ENCODE peak calls at places on chromosomes 16 and 17, in ten cellular contexts. N is naive thymus-derived CD4-positive, alpha-beta T cell; W is GM04503; K is uterus; S is aorta; P is psoas muscle; H is pancreas; Y is GM12865; R is fibroblast of pulmonary artery; J is heart left ventricle. E is an unnamed sample.

GRCh38 chr16:50469744-50470301 is 78.4 kb upstream of the NKD1 start:
- DNase-seq in N (no peak), W (no peak), K (no peak), S (peak; percentile 58), P (no peak), H (no peak), Y (no peak), R (no peak), J (peak; percentile 34), E (no peak)

GRCh38 chr17:17363638-17364337 is 60.6 kb downstream of the NT5M start:
- DNase-seq in N (no peak), W (no peak), K (peak; percentile 4), S (peak; percentile 39), P (no peak), H (no peak), Y (no peak), R (no peak), J (no peak), E (no peak)

GRCh38 chr17:77845541-77846225 is 112.8 kb upstream of the TNRC6C start:
- DNase-seq in N (no peak), W (no peak), K (no peak), S (peak; percentile 63), P (no peak), H (no peak), Y (no peak), R (no peak), J (no peak), E (no peak)

GRCh38 chr17:31371511-31372097 is 19.9 kb upstream of the RAB11FIP4 start:
- DNase-seq in N (no peak), W (no peak), K (no peak), S (no peak), P (no peak), H (no peak), Y (peak; percentile 40), R (peak; percentile 60), J (no peak), E (no peak)

GRCh38 chr17:79299349-79299748 is 224.7 kb downstream of the ENGASE start:
- DNase-seq in N (no peak), W (no peak), K (no peak), S (no peak), P (no peak), H (no peak), Y (no peak), R (no peak), J (no peak), E (no peak)

GRCh38 chr16:85649978-85650863 is 37.1 kb downstream of the GSE1 start:
- DNase-seq in N (no peak), W (no peak), K (no peak), S (no peak), P (no peak), H (no peak), Y (no peak), R (no peak), J (no peak), E (no peak)

GRCh38 chr17:47615766-47616424 is 33.8 kb upstream of the KPNB1 start:
- DNase-seq in N (peak; percentile 17), W (peak; percentile 8), K (no peak), S (no peak), P (no peak), H (no peak), Y (peak; percentile 51), R (peak; percentile 74), J (no peak), E (peak; percentile 78)

GRCh38 chr16:24974859-24975258 is 40.3 kb downstream of the ARHGAP17 start:
- DNase-seq in N (no peak), W (no peak), K (no peak), S (no peak), P (no peak), H (no peak), Y (no peak), R (no peak), J (no peak), E (no peak)

GRCh38 chr16:49000594-49000993 is 281.0 kb downstream of the CBLN1 start:
- DNase-seq in N (no peak), W (no peak), K (no peak), S (no peak), P (no peak), H (no peak), Y (peak; percentile 10), R (no peak), J (no peak), E (no peak)

GRCh38 chr17:63587770-63588169 is 12.9 kb upstream of the TACO1 start:
- DNase-seq in N (no peak), W (no peak), K (no peak), S (no peak), P (no peak), H (no peak), Y (no peak), R (no peak), J (no peak), E (no peak)

GRCh38 chr16:89445166-89445565 is 45.2 kb downstream of the ANKRD11 start:
- DNase-seq in N (no peak), W (no peak), K (no peak), S (no peak), P (no peak), H (no peak), Y (no peak), R (no peak), J (no peak), E (no peak)

GRCh38 chr16:71895679-71896385 is 501 bp downstream of the IST1 start:
- DNase-seq in N (peak; percentile 14), W (no peak), K (no peak), S (peak; percentile 82), P (peak; percentile 50), H (no peak), Y (peak; percentile 57), R (peak; percentile 50), J (peak; percentile 43), E (peak; percentile 46)

GRCh38 chr17:34397265-34397664 is 34.2 kb upstream of the CCL1 start:
- DNase-seq in N (no peak), W (no peak), K (no peak), S (no peak), P (no peak), H (no peak), Y (no peak), R (no peak), J (no peak), E (no peak)

GRCh38 chr17:72515291-72516065 is 394.7 kb downstream of the SOX9 start:
- DNase-seq in N (no peak), W (no peak), K (no peak), S (no peak), P (no peak), H (peak; percentile 70), Y (peak; percentile 86), R (peak; percentile 69), J (no peak), E (no peak)

GRCh38 chr17:55843785-55844184 is 92.9 kb downstream of the PCTP start:
- DNase-seq in N (no peak), W (no peak), K (no peak), S (no peak), P (no peak), H (no peak), Y (no peak), R (no peak), J (no peak), E (no peak)

GRCh38 chr17:44898768-44899073 is 524 bp downstream of the EFTUD2 start:
- DNase-seq in N (no peak), W (no peak), K (no peak), S (no peak), P (no peak), H (no peak), Y (peak; percentile 61), R (peak; percentile 40), J (no peak), E (no peak)

GRCh38 chr17:15957206-15957605 is 12.3 kb downstream of the ADORA2B start:
- DNase-seq in N (no peak), W (no peak), K (no peak), S (no peak), P (no peak), H (no peak), Y (peak; percentile 35), R (no peak), J (no peak), E (peak; percentile 59)

GRCh38 chr16:10009691-10010090 is 172.5 kb downstream of the GRIN2A start:
- DNase-seq in N (no peak), W (no peak), K (no peak), S (no peak), P (no peak), H (no peak), Y (peak; percentile 10), R (no peak), J (no peak), E (no peak)

GRCh38 chr16:11481987-11482386 is 104.7 kb downstream of the LITAF start:
- DNase-seq in N (no peak), W (peak; percentile 12), K (no peak), S (peak; percentile 25), P (no peak), H (no peak), Y (no peak), R (no peak), J (no peak), E (no peak)

GRCh38 chr17:13984956-13985355 is 84.3 kb upstream of the COX10 start:
- DNase-seq in N (no peak), W (no peak), K (no peak), S (no peak), P (no peak), H (no peak), Y (no peak), R (no peak), J (no peak), E (no peak)

GRCh38 chr16:90020838-90021382 is 1.7 kb upstream of the DBNDD1 start:
- DNase-seq in N (no peak), W (no peak), K (no peak), S (no peak), P (no peak), H (no peak), Y (peak; percentile 24), R (peak; percentile 28), J (no peak), E (no peak)

GRCh38 chr16:31129568-31130335 is 5.8 kb downstream of the PRSS8 start:
- DNase-seq in N (no peak), W (no peak), K (peak; percentile 82), S (peak; percentile 87), P (peak; percentile 57), H (no peak), Y (no peak), R (no peak), J (no peak), E (no peak)

GRCh38 chr16:85556456-85557082 is 56.6 kb upstream of the GSE1 start:
- DNase-seq in N (peak; percentile 72), W (no peak), K (peak; percentile 60), S (no peak), P (peak; percentile 60), H (peak; percentile 69), Y (peak; percentile 81), R (no peak), J (peak; percentile 68), E (peak; percentile 68)

GRCh38 chr17:14038206-14038605 is 31.1 kb upstream of the COX10 start:
- DNase-seq in N (no peak), W (peak; percentile 51), K (no peak), S (no peak), P (no peak), H (no peak), Y (no peak), R (peak; percentile 47), J (no peak), E (peak; percentile 91)

GRCh38 chr16:74724820-74725549 is 24.3 kb upstream of the MLKL start:
- DNase-seq in N (no peak), W (no peak), K (no peak), S (peak; percentile 81), P (no peak), H (no peak), Y (no peak), R (peak; percentile 56), J (no peak), E (no peak)

GRCh38 chr17:41697122-41697962 is 8.7 kb downstream of the EIF1 start:
- DNase-seq in N (no peak), W (peak; percentile 63), K (peak; percentile 76), S (no peak), P (peak; percentile 73), H (peak; percentile 70), Y (no peak), R (peak; percentile 87), J (peak; percentile 78), E (peak; percentile 87)

GRCh38 chr17:74165811-74166365 is 37.6 kb upstream of the RPL38 start:
- DNase-seq in N (no peak), W (no peak), K (no peak), S (no peak), P (no peak), H (no peak), Y (no peak), R (no peak), J (no peak), E (no peak)

GRCh38 chr17:77568540-77568939 is 390.0 kb upstream of the TNRC6C start:
- DNase-seq in N (no peak), W (no peak), K (no peak), S (no peak), P (no peak), H (no peak), Y (no peak), R (no peak), J (no peak), E (no peak)

E was measured in OCI-M1.